ENCODE peak calls at places on chromosomes 11 and 22, in five cellular contexts. One of them, this sample, is unnamed.

GRCh38 chr22:43811777-43812148 is 342 bp downstream of the EFCAB6 start:
- DNase-seq in putamen: no peak
- DNase-seq in substantia nigra: no peak
- DNase-seq in tibial nerve: no peak
- DNase-seq in CD4-positive, CD25-positive, alpha-beta regulatory T cell: no peak
- DNase-seq in this sample: peak

GRCh38 chr22:50641696-50642607 is 14.0 kb upstream of the ARSA start:
- DNase-seq in tibial nerve: no peak
- DNase-seq in substantia nigra: peak
- DNase-seq in putamen: peak
- DNase-seq in CD4-positive, CD25-positive, alpha-beta regulatory T cell: no peak
- DNase-seq in this sample: no peak

GRCh38 chr11:75147191-75147874 is 3.6 kb upstream of the SLCO2B1 start:
- DNase-seq in CD4-positive, CD25-positive, alpha-beta regulatory T cell: no peak
- DNase-seq in substantia nigra: no peak
- DNase-seq in tibial nerve: no peak
- DNase-seq in putamen: no peak
- DNase-seq in this sample: no peak

GRCh38 chr11:28621648-28622215 is 513.5 kb downstream of the METTL15 start:
- DNase-seq in CD4-positive, CD25-positive, alpha-beta regulatory T cell: no peak
- DNase-seq in tibial nerve: no peak
- DNase-seq in putamen: no peak
- DNase-seq in substantia nigra: no peak
- DNase-seq in this sample: no peak

GRCh38 chr11:102368472-102368871 is 21.5 kb downstream of the BIRC2 start:
- DNase-seq in substantia nigra: no peak
- DNase-seq in CD4-positive, CD25-positive, alpha-beta regulatory T cell: no peak
- DNase-seq in putamen: no peak
- DNase-seq in tibial nerve: no peak
- DNase-seq in this sample: no peak

GRCh38 chr22:45139693-45140092 is 24.0 kb upstream of the NUP50 start:
- DNase-seq in tibial nerve: no peak
- DNase-seq in CD4-positive, CD25-positive, alpha-beta regulatory T cell: no peak
- DNase-seq in substantia nigra: no peak
- DNase-seq in putamen: no peak
- DNase-seq in this sample: no peak

GRCh38 chr22:20246368-20247009 is 21.6 kb downstream of the RTN4R start:
- DNase-seq in tibial nerve: no peak
- DNase-seq in putamen: no peak
- DNase-seq in substantia nigra: no peak
- DNase-seq in CD4-positive, CD25-positive, alpha-beta regulatory T cell: no peak
- DNase-seq in this sample: no peak

GRCh38 chr22:25404923-25405853 is 159.3 kb upstream of the GRK3 start:
- DNase-seq in tibial nerve: peak
- DNase-seq in substantia nigra: peak
- DNase-seq in putamen: peak
- DNase-seq in CD4-positive, CD25-positive, alpha-beta regulatory T cell: peak
- DNase-seq in this sample: peak

GRCh38 chr11:42647993-42648392 is 663.8 kb upstream of the API5 start:
- DNase-seq in CD4-positive, CD25-positive, alpha-beta regulatory T cell: no peak
- DNase-seq in tibial nerve: no peak
- DNase-seq in putamen: no peak
- DNase-seq in substantia nigra: no peak
- DNase-seq in this sample: no peak

This sample was measured in AG08396.